ENCODE peak calls at places on chromosomes 16 and 17, in four cellular contexts. X is K562, Z is HepG2, R is GM12878. S is an unnamed sample.

GRCh38 chr16:29757950-29758466 is 12.2 kb upstream of the C16orf54 start:
- DNase-seq in Z (peak; percentile 82), X (no peak), R (no peak), S (no peak)

GRCh38 chr16:14111713-14112538 is 40.8 kb downstream of the MRTFB start:
- DNase-seq in Z (peak; percentile 58), X (no peak), R (no peak), S (no peak)

GRCh38 chr16:68981971-68982370 is 123.5 kb upstream of the HAS3 start:
- DNase-seq in R (no peak), Z (no peak), X (no peak), S (no peak)

GRCh38 chr17:74330446-74330845 is 4.4 kb downstream of the KIF19 start:
- DNase-seq in X (no peak), Z (no peak), R (no peak), S (no peak)

GRCh38 chr17:13016881-13017622 is 775 bp downstream of the ELAC2 start:
- DNase-seq in R (no peak), X (no peak), Z (peak; percentile 27), S (no peak)

GRCh38 chr16:84357191-84357651 is 11.1 kb upstream of the ATP2C2 start:
- DNase-seq in X (no peak), Z (no peak), R (no peak), S (no peak)

GRCh38 chr16:50303605-50304466 is 37.5 kb downstream of the ADCY7 start:
- DNase-seq in R (no peak), Z (peak; percentile 80), X (no peak), S (no peak)

GRCh38 chr17:71251936-71252335 is 868.9 kb upstream of the SOX9 start:
- DNase-seq in R (no peak), Z (no peak), X (no peak), S (no peak)

GRCh38 chr16:19166500-19166899 is 1.5 kb upstream of the SYT17 start:
- DNase-seq in Z (no peak), R (no peak), X (no peak), S (no peak)

GRCh38 chr17:17171991-17172939 is 33.9 kb downstream of the PLD6 start:
- DNase-seq in R (no peak), Z (no peak), X (peak; percentile 76), S (peak; percentile 25)

GRCh38 chr16:10265770-10266615 is 83.8 kb upstream of the GRIN2A start:
- DNase-seq in X (no peak), R (no peak), Z (peak; percentile 99), S (no peak)

GRCh38 chr17:13502263-13502662 is 99.5 kb downstream of the HS3ST3A1 start:
- DNase-seq in X (no peak), R (no peak), Z (no peak), S (no peak)

GRCh38 chr17:58369214-58370031 is 17.4 kb upstream of the SUPT4H1 start:
- DNase-seq in R (no peak), Z (peak; percentile 97), X (no peak), S (no peak)

DNA sequence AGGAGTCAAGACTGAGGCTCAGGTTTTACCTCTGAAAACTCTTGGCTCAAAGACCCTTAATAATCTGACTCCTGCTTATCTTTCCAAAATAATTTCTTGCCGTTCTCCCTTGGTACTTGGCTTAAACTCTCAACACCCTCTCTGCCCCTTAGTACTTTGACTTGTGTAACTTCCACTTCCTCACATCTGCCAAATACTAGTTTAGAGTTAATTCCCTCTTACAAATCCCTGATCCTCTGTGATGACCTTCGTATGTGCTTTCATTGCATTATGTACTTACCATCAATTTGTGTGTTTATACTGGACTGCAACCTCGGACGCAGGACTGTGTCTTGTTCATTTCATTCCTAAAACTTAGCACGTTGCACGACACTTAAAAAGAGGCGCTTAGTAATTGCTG is 35.2 kb downstream of the ZNF207 start:
- DNase-seq in Z (no peak), X (no peak), R (no peak), S (no peak)
- TF ChIP-seq MYC in Z (no peak), X (no peak), R (no peak), S (no peak)

DNA sequence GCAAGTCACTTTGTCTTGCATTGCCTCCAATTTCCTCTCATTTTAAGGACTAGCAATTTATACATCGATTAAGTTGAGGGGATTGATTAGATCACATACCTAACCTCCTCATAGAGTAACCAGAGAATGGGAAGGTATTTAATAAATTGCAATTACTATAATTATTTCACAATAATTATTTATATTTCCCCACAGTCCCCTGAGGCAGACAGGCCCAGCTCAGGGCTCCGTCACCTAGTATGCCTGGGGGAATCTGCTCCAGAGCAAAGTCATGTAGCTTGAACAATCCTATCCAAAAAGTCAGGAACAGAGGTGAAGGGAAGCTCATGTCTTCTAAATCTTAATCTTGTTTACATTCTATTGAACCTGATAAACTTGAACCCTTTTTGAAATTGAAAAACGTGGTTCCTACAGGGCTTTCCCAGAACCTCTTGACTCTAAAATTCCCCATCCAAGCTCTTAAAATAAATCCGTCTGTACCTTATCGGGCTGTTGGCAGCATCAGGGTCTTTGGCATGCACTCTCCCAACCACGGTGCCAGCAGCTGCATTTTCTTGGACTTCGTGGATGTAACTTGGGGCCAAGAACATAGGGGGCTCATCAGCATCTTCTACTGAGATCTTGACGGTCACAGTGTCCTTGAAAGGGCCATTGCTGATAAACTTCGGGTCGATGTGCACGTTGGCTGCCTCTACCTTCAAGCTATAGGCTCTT is 140.1 kb downstream of the CDH11 start:
- DNase-seq in Z (no peak), X (no peak), R (no peak), S (no peak)
- H2AFZ ChIP-seq in Z (no peak overlapping the region), X (no peak overlapping the region), R (no peak overlapping the region), S (no peak overlapping the region)

GRCh38 chr17:39181303-39181702 is 15.3 kb upstream of the ARL5C start:
- DNase-seq in Z (no peak), R (no peak), X (no peak), S (no peak)

GRCh38 chr17:39174907-39175694 is 9.1 kb upstream of the ARL5C start:
- DNase-seq in X (peak; percentile 89), Z (peak; percentile 65), R (no peak), S (peak; percentile 44)

GRCh38 chr17:39175695-39176093 is 9.7 kb upstream of the ARL5C start:
- DNase-seq in Z (no peak), X (peak; percentile 60), R (no peak), S (no peak)

GRCh38 chr17:39177256-39177655 is 11.3 kb upstream of the ARL5C start:
- DNase-seq in X (peak; percentile 39), R (no peak), Z (no peak), S (no peak)

GRCh38 chr17:39178516-39178915 is 12.6 kb upstream of the ARL5C start:
- DNase-seq in X (no peak), R (no peak), Z (no peak), S (peak; percentile 77)
- TF ChIP-seq MYC in X (no peak), R (no peak), Z (no peak), S (no peak)

GRCh38 chr17:64025732-64026294 is 5.4 kb upstream of the ICAM2 start:
- DNase-seq in Z (peak; percentile 82), R (peak; percentile 55), X (peak; percentile 88), S (peak; percentile 82)
- H2AFZ ChIP-seq in Z (peak overlapping the region; percentile 83), R (peak overlapping the region; percentile 93), X (peak overlapping the region; percentile 88), S (peak overlapping the region; percentile 67)

DNA sequence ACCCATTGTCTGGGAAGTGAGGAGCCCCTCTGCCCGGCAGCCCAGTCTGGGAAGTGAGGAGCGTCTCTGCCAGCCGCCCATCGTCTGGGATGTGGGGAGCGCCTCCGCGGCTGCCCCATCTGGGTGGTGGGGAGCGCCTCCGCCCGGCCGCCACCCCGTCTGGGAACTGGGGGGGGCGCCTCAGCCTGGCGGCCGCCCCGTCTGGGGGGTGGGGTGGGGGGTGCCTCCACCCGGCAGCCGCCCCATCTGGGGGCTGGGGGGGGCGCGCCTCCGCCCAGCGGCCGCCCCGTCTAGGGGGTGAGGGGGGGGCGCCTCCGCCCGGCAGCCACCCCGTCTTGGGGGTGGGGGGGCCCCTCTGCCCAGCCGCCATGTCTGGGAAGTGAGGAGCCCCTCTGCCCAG is 78.4 kb downstream of the RPGRIP1L start:
- DNase-seq in X (no peak), Z (no peak), R (no peak), S (no peak)
- TF ChIP-seq MYC in X (no peak), Z (no peak), R (no peak), S (no peak)

S was measured in endothelial cell of umbilical vein.